ENCODE peak calls at places on chromosome X, in nine cellular contexts. J is RPMI7951; Y is SHP77; V is cardiac fibroblast; L is GM12892; X is GM04503; H is cerebellar cortex; F is CD8-positive, alpha-beta memory T cell; E is right cardiac atrium. Q is an unnamed sample.

GRCh38 chrX:31658360-31658759 is 586.5 kb upstream of the FTHL17 start:
- DNase-seq in E (no peak), X (peak; percentile 3), F (no peak), H (peak; percentile 38), L (no peak), J (peak; percentile 24), Y (no peak), V (peak; percentile 52), Q (no peak)

GRCh38 chrX:698246-698645 is 67.7 kb downstream of the SHOX start:
- DNase-seq in J (no peak), H (no peak), L (no peak), V (no peak), E (no peak), F (no peak), X (peak; percentile 49), Y (no peak), Q (no peak)

GRCh38 chrX:71285929-71286328 is 2.5 kb downstream of the NONO start:
- DNase-seq in L (no peak), Y (no peak), H (no peak), E (no peak), V (no peak), F (no peak), J (no peak), X (no peak), Q (no peak)

GRCh38 chrX:48957477-48957826 is at the start of gene OTUD5:
- DNase-seq in L (peak; percentile 75), F (peak; percentile 87), Y (peak; percentile 18), J (no peak), V (no peak), H (no peak), X (no peak), E (no peak), Q (no peak)

GRCh38 chrX:71198066-71198465 is 25.0 kb upstream of the GJB1 start:
- DNase-seq in J (no peak), E (no peak), L (peak; percentile 36), X (no peak), V (no peak), F (peak; percentile 32), H (no peak), Y (no peak), Q (peak; percentile 53)

GRCh38 chrX:155048997-155049619 is 21.8 kb downstream of the CMC4 start:
- DNase-seq in F (peak; percentile 54), E (peak; percentile 62), J (peak; percentile 32), H (peak; percentile 55), X (no peak), Y (peak; percentile 16), L (no peak), V (peak; percentile 73), Q (no peak)

GRCh38 chrX:153984351-153985178 is 12.0 kb downstream of the TMEM187 start:
- DNase-seq in J (no peak), Y (no peak), X (no peak), E (no peak), F (peak; percentile 41), V (no peak), L (no peak), H (peak; percentile 73), Q (no peak)

GRCh38 chrX:41664307-41665299 is 24.2 kb upstream of the GPR34 start:
- DNase-seq in V (no peak), F (no peak), L (no peak), Y (no peak), X (no peak), E (no peak), H (no peak), J (no peak), Q (no peak)

GRCh38 chrX:67543818-67544217 is at the start of gene AR:
- DNase-seq in F (no peak), J (peak; percentile 88), X (no peak), L (no peak), Y (no peak), H (no peak), E (peak; percentile 92), V (peak; percentile 57), Q (no peak)

GRCh38 chrX:39451061-39451460 is 646.7 kb downstream of the BCOR start:
- DNase-seq in F (no peak), X (no peak), V (no peak), E (no peak), H (no peak), Y (no peak), J (no peak), L (no peak), Q (no peak)

GRCh38 chrX:71053217-71053621 is 14.9 kb downstream of the SNX12 start:
- DNase-seq in H (peak; percentile 12), Y (no peak), J (peak; percentile 81), X (no peak), F (no peak), E (peak; percentile 56), V (peak; percentile 69), L (no peak), Q (no peak)

GRCh38 chrX:13130776-13131175 is 86.4 kb upstream of the FAM9C start:
- DNase-seq in J (no peak), E (no peak), F (no peak), V (no peak), H (no peak), L (no peak), Y (no peak), X (no peak), Q (no peak)

Q was measured in KG1.